ENCODE peak calls at places on chromosomes 5 and 9, in seven cellular contexts. F is tibial artery; T is HAP-1; P is coronary artery; L is naive thymus-derived CD4-positive, alpha-beta T cell; K is HepG2; D is fibroblast of mammary gland. W is an unnamed sample.

GRCh38 chr5:9456435-9457042 is 89.3 kb downstream of the SEMA5A start:
- DNase-seq in P (no peak), T (no peak), L (no peak), K (no peak), D (peak; percentile 88), F (no peak), W (no peak)

GRCh38 chr9:129419382-129419899 is 201.5 kb downstream of the C9orf50 start:
- DNase-seq in D (no peak), F (no peak), P (no peak), L (no peak), K (no peak), T (no peak), W (no peak)

GRCh38 chr5:115553082-115553481 is 8.5 kb upstream of the FEM1C start:
- DNase-seq in D (peak; percentile 50), K (no peak), F (no peak), P (no peak), L (no peak), T (no peak), W (no peak)

GRCh38 chr5:89133129-89133528 is 250.1 kb upstream of the MEF2C start:
- DNase-seq in D (no peak), K (no peak), L (no peak), T (no peak), P (no peak), F (no peak), W (no peak)

GRCh38 chr5:142826093-142826492 is 55.9 kb downstream of the ARHGAP26 start:
- DNase-seq in F (no peak), K (no peak), T (no peak), L (no peak), P (no peak), D (peak; percentile 44), W (no peak)

GRCh38 chr9:120740135-120740534 is 25.9 kb upstream of the MEGF9 start:
- DNase-seq in D (no peak), L (no peak), K (no peak), F (no peak), P (no peak), T (no peak), W (no peak)

GRCh38 chr9:115013998-115014397 is 83.6 kb upstream of the TNFSF8 start:
- DNase-seq in L (peak; percentile 80), P (no peak), T (peak; percentile 72), D (peak; percentile 84), F (peak; percentile 77), K (peak; percentile 31), W (peak; percentile 73)

GRCh38 chr9:95206143-95206542 is 111.4 kb downstream of the FANCC start:
- DNase-seq in T (no peak), P (no peak), F (no peak), D (peak; percentile 19), L (no peak), K (no peak), W (no peak)

GRCh38 chr5:14101922-14102321 is 41.2 kb upstream of the TRIO start:
- DNase-seq in L (no peak), T (no peak), K (no peak), P (no peak), F (no peak), D (peak; percentile 14), W (no peak)

GRCh38 chr9:93266521-93267001 is 82.6 kb downstream of the WNK2 start:
- DNase-seq in P (no peak), L (no peak), F (peak; percentile 46), D (no peak), T (no peak), K (no peak), W (no peak)

GRCh38 chr5:152514827-152515397 is 109.8 kb upstream of the NMUR2 start:
- DNase-seq in P (no peak), T (no peak), F (no peak), K (peak; percentile 18), L (no peak), D (peak; percentile 35), W (no peak)

GRCh38 chr9:127473501-127473900 is 22.2 kb downstream of the LRSAM1 start:
- DNase-seq in P (no peak), D (no peak), L (no peak), K (no peak), T (no peak), F (no peak), W (no peak)

GRCh38 chr5:139642213-139642612 is 5.9 kb upstream of the CXXC5 start:
- DNase-seq in L (no peak), T (no peak), D (no peak), F (peak; percentile 40), K (no peak), P (no peak), W (no peak)

DNA sequence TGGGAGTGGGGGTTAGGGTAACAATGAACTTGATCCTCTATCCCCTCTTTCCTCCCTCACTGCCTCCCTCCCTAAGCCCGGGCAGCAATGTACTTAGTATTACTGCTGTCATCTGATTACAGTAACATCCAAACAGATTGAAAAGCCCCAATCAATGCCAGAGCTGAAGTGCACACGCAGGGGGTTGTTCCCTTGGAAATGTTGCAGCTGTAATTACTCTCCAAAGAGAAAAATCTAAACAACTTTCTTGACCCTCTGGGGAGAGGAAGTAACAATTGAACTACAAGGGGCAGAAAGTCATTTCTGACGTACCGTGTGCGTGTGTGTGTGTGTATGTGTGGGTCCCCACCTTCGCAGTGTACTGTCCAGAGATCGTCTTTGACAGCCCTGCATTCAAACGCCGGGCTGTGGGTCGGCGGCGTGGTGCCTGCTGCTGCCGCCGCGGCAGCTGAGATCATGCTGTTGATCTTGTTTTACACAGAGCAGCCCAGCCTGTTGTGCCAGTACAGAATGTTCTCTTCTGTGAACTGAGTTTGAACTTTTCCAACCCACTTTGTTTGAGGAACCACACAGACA is 66.0 kb upstream of the KLF9 start:
- DNase-seq in D (peak; percentile 98), F (peak; percentile 96), L (no peak), P (peak; percentile 95), K (no peak), T (peak; percentile 42), W (peak; percentile 80)
- H3K4me3 ChIP-seq in D (no peak overlapping the region), F (no peak overlapping the region), L (no peak overlapping the region), P (peak overlapping the region; percentile 46), K (peak overlapping the region; percentile 39), T (no peak overlapping the region), W (no peak overlapping the region)

GRCh38 chr9:107285292-107285691 is 2.2 kb downstream of the RAD23B start:
- DNase-seq in K (no peak), F (no peak), T (no peak), D (no peak), L (no peak), P (no peak), W (no peak)

GRCh38 chr9:107288701-107289100 is 5.6 kb downstream of the RAD23B start:
- DNase-seq in D (no peak), L (no peak), F (no peak), K (no peak), P (no peak), T (no peak), W (no peak)

GRCh38 chr9:107283621-107284616 is 840 bp downstream of the RAD23B start:
- DNase-seq in L (peak; percentile 75), F (peak; percentile 82), K (peak; percentile 73), D (peak; percentile 71), P (peak; percentile 83), T (peak; percentile 93), W (peak; percentile 92)

GRCh38 chr9:107284636-107285035 is 1.6 kb downstream of the RAD23B start:
- DNase-seq in F (no peak), D (no peak), T (no peak), P (no peak), K (peak; percentile 75), L (no peak), W (no peak)

DNA sequence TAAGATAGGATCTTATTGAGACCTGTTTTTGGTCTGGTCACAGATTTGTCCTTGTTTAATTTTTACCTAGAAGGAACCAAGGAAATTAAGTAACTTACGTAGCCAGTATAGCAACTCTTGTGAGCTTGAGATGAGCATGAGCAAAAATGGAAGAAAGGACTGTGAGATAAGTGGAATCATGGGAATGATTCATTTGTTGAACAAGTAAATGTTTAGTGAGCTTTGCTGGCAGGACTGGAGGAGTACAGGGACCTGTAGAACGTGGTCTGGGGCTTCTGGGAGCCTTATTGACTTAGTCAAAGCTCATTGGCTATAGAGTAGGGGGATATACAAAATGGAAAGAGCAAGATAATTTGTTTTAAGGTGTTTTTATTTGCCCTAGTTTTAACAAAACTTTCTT is 3.0 kb downstream of the RAD23B start:
- DNase-seq in T (peak; percentile 18), D (peak; percentile 53), P (no peak), F (no peak), K (peak; percentile 64), L (no peak), W (no peak)
- H3K4me3 ChIP-seq in T (peak overlapping the region; percentile 84), D (peak overlapping the region; percentile 96), P (peak overlapping the region; percentile 92), F (no peak overlapping the region), K (peak overlapping the region; percentile 87), L (peak overlapping the region; percentile 17), W (peak overlapping the region; percentile 99)

GRCh38 chr9:70044450-70045307 is 1.0 kb downstream of the MAMDC2 start:
- DNase-seq in P (peak; percentile 75), T (peak; percentile 12), D (peak; percentile 47), L (no peak), F (peak; percentile 79), K (no peak), W (peak; percentile 36)
- H3K4me3 ChIP-seq in P (peak overlapping the region; percentile 89), T (no peak overlapping the region), D (peak overlapping the region; percentile 55), L (no peak overlapping the region), F (peak overlapping the region; percentile 82), K (peak overlapping the region; percentile 25), W (peak overlapping the region; percentile 13)

GRCh38 chr5:77955577-77955976 is 179.4 kb upstream of the TBCA start:
- DNase-seq in D (no peak), F (no peak), K (no peak), T (no peak), L (no peak), P (no peak), W (no peak)
- H3K4me3 ChIP-seq in D (no peak overlapping the region), F (no peak overlapping the region), K (no peak overlapping the region), T (no peak overlapping the region), L (no peak overlapping the region), P (no peak overlapping the region), W (no peak overlapping the region)

GRCh38 chr5:172756764-172757393 is 14.1 kb downstream of the DUSP1 start:
- DNase-seq in P (no peak), K (no peak), D (no peak), T (no peak), F (no peak), L (no peak), W (no peak)
- H3K4me3 ChIP-seq in P (no peak overlapping the region), K (no peak overlapping the region), D (no peak overlapping the region), T (no peak overlapping the region), F (no peak overlapping the region), L (no peak overlapping the region), W (no peak overlapping the region)

DNA sequence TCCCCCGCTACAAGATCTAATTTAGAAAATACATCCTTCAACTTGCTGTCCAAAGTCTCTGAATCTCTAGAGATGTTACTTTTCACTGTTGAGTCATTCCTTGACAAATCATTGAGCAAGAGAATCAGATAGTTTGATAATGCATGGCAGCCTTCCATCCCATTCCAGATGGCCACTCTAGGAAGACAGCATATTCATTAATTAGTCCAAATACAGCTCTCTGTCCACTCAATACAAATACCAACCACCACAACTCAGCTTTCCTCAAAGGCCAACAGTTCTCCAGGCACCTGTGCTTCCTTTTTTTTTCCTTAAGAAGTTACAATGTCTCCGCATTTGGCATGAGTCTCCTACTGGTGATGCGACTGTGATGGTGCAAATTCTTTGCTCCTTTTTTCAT is 72.3 kb downstream of the DROSHA start:
- DNase-seq in F (no peak), K (no peak), T (no peak), D (peak; percentile 53), P (no peak), L (no peak), W (no peak)
- H3K4me3 ChIP-seq in F (no peak overlapping the region), K (no peak overlapping the region), T (no peak overlapping the region), D (no peak overlapping the region), P (no peak overlapping the region), L (no peak overlapping the region), W (no peak overlapping the region)